ENCODE peak calls at places on chromosomes 2 and 18, in eight cellular contexts. S is transverse colon, O is breast epithelium, B is K562, L is HL-60, R is endothelial cell of umbilical vein, C is suprapubic skin, N is HCT116. V is an unnamed sample.

GRCh38 chr2:71990122-71990521 is 157.5 kb downstream of the CYP26B1 start:
- DNase-seq in B (no peak), S (no peak), L (no peak), O (no peak), R (no peak), C (no peak), N (no peak), V (no peak)

GRCh38 chr2:207845202-207845864 is 75.6 kb upstream of the FZD5 start:
- DNase-seq in O (no peak), B (no peak), C (no peak), S (no peak), L (no peak), R (no peak), N (no peak), V (no peak)

GRCh38 chr2:148132400-148132799 is 111.5 kb downstream of the MBD5 start:
- DNase-seq in R (no peak), B (no peak), O (no peak), C (no peak), S (no peak), N (no peak), L (no peak), V (no peak)

GRCh38 chr2:1824202-1824905 is 80.0 kb upstream of the PXDN start:
- DNase-seq in S (peak), R (no peak), C (no peak), B (no peak), O (no peak), L (no peak), N (no peak), V (no peak)

GRCh38 chr2:136863874-136864273 is 98.5 kb downstream of the THSD7B start:
- DNase-seq in N (no peak), L (no peak), B (no peak), C (no peak), S (no peak), O (no peak), R (peak), V (no peak)

GRCh38 chr2:10378189-10378588 is 69.9 kb downstream of the ODC1 start:
- DNase-seq in O (no peak), B (no peak), R (no peak), S (peak), L (peak), N (no peak), C (no peak), V (no peak)

GRCh38 chr2:86022661-86023365 is 82.9 kb downstream of the POLR1A start:
- DNase-seq in S (no peak), B (no peak), O (no peak), N (no peak), L (no peak), C (peak), R (no peak), V (no peak)

GRCh38 chr2:70935468-70936164 is at the start of gene ATP6V1B1:
- DNase-seq in S (no peak), L (no peak), B (no peak), N (no peak), R (no peak), O (peak), C (no peak), V (no peak)

GRCh38 chr2:207046642-207047213 is 107.4 kb downstream of the CPO start:
- DNase-seq in C (no peak), O (no peak), N (no peak), S (no peak), R (peak), L (peak), B (no peak), V (no peak)

GRCh38 chr2:170380267-170380666 is 202.3 kb downstream of the MYO3B start:
- DNase-seq in R (no peak), B (no peak), N (no peak), S (no peak), C (no peak), O (no peak), L (no peak), V (no peak)

GRCh38 chr2:238644095-238645081 is 203.5 kb upstream of the TWIST2 start:
- DNase-seq in R (peak), O (no peak), S (no peak), C (peak), N (peak), L (peak), B (no peak), V (no peak)

GRCh38 chr2:135744761-135745314 is 3.2 kb downstream of the UBXN4 start:
- DNase-seq in N (no peak), S (no peak), L (peak), R (peak), B (peak), O (no peak), C (no peak), V (no peak)

GRCh38 chr2:118459425-118459824 is 371.2 kb downstream of the INSIG2 start:
- DNase-seq in S (no peak), N (no peak), B (no peak), L (no peak), O (no peak), C (no peak), R (no peak), V (no peak)

GRCh38 chr2:134087371-134087921 is 166.4 kb upstream of the MGAT5 start:
- DNase-seq in N (no peak), L (no peak), R (no peak), S (no peak), O (no peak), C (no peak), B (no peak), V (no peak)

GRCh38 chr18:42310956-42311355 is 355.9 kb downstream of the PIK3C3 start:
- DNase-seq in B (no peak), N (no peak), R (no peak), L (no peak), S (no peak), O (no peak), C (peak), V (no peak)

GRCh38 chr2:68569604-68570003 is 73.8 kb upstream of the PROKR1 start:
- DNase-seq in O (no peak), R (no peak), N (no peak), B (no peak), S (no peak), C (no peak), L (no peak), V (no peak)

GRCh38 chr18:9905401-9905922 is 8.4 kb upstream of the VAPA start:
- DNase-seq in L (peak), S (no peak), B (no peak), C (no peak), R (no peak), O (no peak), N (no peak), V (no peak)

GRCh38 chr2:206693399-206694137 is 24.6 kb downstream of the DYTN start:
- DNase-seq in S (no peak), R (peak), O (no peak), C (no peak), B (peak), N (peak), L (peak), V (peak)

GRCh38 chr18:67766930-67767329 is 250.4 kb upstream of the DSEL start:
- DNase-seq in O (no peak), S (no peak), R (peak), N (no peak), B (no peak), C (no peak), L (no peak), V (no peak)

GRCh38 chr2:64562148-64562784 is 38.1 kb downstream of the AFTPH start:
- DNase-seq in O (no peak), C (no peak), R (peak), S (no peak), B (no peak), L (peak), N (peak), V (no peak)

GRCh38 chr18:79610461-79611039 is 69.1 kb upstream of the CTDP1 start:
- DNase-seq in B (peak), S (peak), C (peak), L (no peak), O (peak), N (no peak), R (no peak), V (no peak)

GRCh38 chr2:25176138-25176537 is 7.8 kb upstream of the POMC start:
- DNase-seq in N (no peak), R (no peak), C (no peak), O (no peak), B (no peak), S (no peak), L (peak), V (no peak)

GRCh38 chr2:218893349-218894167 is 12.9 kb downstream of the WNT10A start:
- DNase-seq in N (no peak), B (no peak), L (no peak), O (no peak), S (no peak), R (no peak), C (no peak), V (no peak)

GRCh38 chr18:72895548-72895947 is 27.8 kb upstream of the NETO1 start:
- DNase-seq in O (no peak), S (no peak), R (no peak), L (no peak), B (no peak), N (no peak), C (no peak), V (no peak)

GRCh38 chr2:8296340-8296739 is 385.5 kb upstream of the ID2 start:
- DNase-seq in R (no peak), B (no peak), N (no peak), S (no peak), O (no peak), C (no peak), L (no peak), V (no peak)

GRCh38 chr2:11681722-11682589 is 12.0 kb upstream of the NTSR2 start:
- DNase-seq in N (peak), C (peak), S (peak), O (no peak), L (peak), B (peak), R (no peak), V (peak)

GRCh38 chr18:76951600-76952247 is 129.4 kb downstream of the ZNF236 start:
- DNase-seq in C (no peak), O (no peak), L (no peak), N (no peak), S (no peak), R (no peak), B (no peak), V (no peak)

GRCh38 chr2:234879671-234880455 is 72.0 kb upstream of the SH3BP4 start:
- DNase-seq in O (no peak), R (peak), S (no peak), L (no peak), N (peak), B (peak), C (no peak), V (no peak)

GRCh38 chr2:151904807-151905206 is 76.6 kb upstream of the ARL5A start:
- DNase-seq in B (no peak), S (no peak), C (no peak), N (no peak), O (no peak), R (no peak), L (peak), V (no peak)

GRCh38 chr2:143476421-143477084 is 347.3 kb downstream of the ARHGAP15 start:
- DNase-seq in R (no peak), N (no peak), B (no peak), C (no peak), O (no peak), S (no peak), L (no peak), V (no peak)

GRCh38 chr2:69183659-69184058 is 170.7 kb downstream of the ANTXR1 start:
- DNase-seq in R (no peak), N (no peak), S (no peak), B (no peak), L (no peak), O (no peak), C (no peak), V (no peak)

GRCh38 chr18:8688857-8689256 is 16.5 kb upstream of the MTCL1 start:
- DNase-seq in C (no peak), S (no peak), O (no peak), N (no peak), L (no peak), B (no peak), R (no peak), V (no peak)

GRCh38 chr18:2547477-2548087 is 23.7 kb downstream of the METTL4 start:
- DNase-seq in N (peak), O (no peak), C (no peak), S (no peak), R (peak), L (peak), B (peak), V (no peak)

GRCh38 chr2:58535182-58535581 is 294.1 kb upstream of the FANCL start:
- DNase-seq in R (no peak), O (no peak), N (no peak), S (no peak), C (no peak), L (no peak), B (no peak), V (no peak)

GRCh38 chr2:160207804-160208661 is 8.0 kb upstream of the ITGB6 start:
- DNase-seq in B (no peak), C (peak), N (peak), S (peak), O (peak), L (no peak), R (peak), V (peak)

GRCh38 chr18:8996771-8997432 is 105.6 kb upstream of the NDUFV2 start:
- DNase-seq in C (no peak), L (peak), S (no peak), O (no peak), R (no peak), N (no peak), B (no peak), V (no peak)

GRCh38 chr2:27369471-27370025 is 590 bp downstream of the EIF2B4 start:
- DNase-seq in L (peak), N (no peak), R (no peak), B (no peak), S (no peak), C (no peak), O (no peak), V (no peak)

GRCh38 chr18:38422216-38422615 is 856.6 kb upstream of the CELF4 start:
- DNase-seq in S (no peak), B (no peak), O (no peak), R (no peak), N (no peak), L (no peak), C (no peak), V (no peak)

GRCh38 chr18:38427736-38428135 is 862.1 kb upstream of the CELF4 start:
- DNase-seq in N (no peak), C (no peak), L (no peak), O (no peak), R (no peak), B (no peak), S (no peak), V (no peak)

GRCh38 chr18:38427234-38427633 is 861.6 kb upstream of the CELF4 start:
- DNase-seq in L (peak), O (no peak), C (no peak), B (no peak), N (no peak), R (no peak), S (no peak), V (no peak)
- TF ChIP-seq CTCF in L (no peak), O (no peak), C (no peak), B (no peak), N (no peak), R (no peak), S (no peak), V (no peak)

DNA sequence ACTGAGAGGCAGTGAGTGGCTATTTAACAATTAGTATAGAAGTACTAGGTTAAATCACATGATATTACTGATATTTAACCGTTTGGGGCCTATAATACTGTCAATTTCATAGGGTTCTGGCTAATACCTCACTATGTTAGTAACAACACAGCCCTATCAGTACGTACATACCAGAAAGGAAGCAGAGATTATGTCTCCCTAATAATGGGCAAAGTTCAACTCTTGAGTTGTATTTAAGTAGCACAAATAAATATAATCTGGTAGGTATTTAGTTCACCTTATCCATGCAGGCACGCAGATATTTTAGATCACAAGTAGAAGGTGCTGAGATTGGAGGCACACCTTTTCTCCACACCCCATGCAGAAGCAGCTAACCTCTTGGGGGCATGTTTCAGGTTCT is 118.9 kb downstream of the IRS1 start:
- DNase-seq in S (no peak), R (no peak), B (no peak), N (no peak), C (no peak), L (no peak), O (no peak), V (no peak)
- TF ChIP-seq POLR2AphosphoS5 in S (no peak), R (no peak), B (no peak), N (no peak), C (no peak), L (no peak), O (no peak), V (no peak)

GRCh38 chr18:44986933-44987332 is 306.2 kb downstream of the SETBP1 start:
- DNase-seq in O (no peak), C (no peak), S (no peak), R (no peak), N (no peak), L (no peak), B (no peak), V (no peak)
- TF ChIP-seq CTCF in O (no peak), C (no peak), S (no peak), R (no peak), N (no peak), L (no peak), B (no peak), V (no peak)

GRCh38 chr2:145849466-145849865 is 1329.5 kb upstream of the ZEB2 start:
- DNase-seq in B (no peak), R (no peak), L (no peak), C (no peak), N (no peak), O (no peak), S (no peak), V (no peak)

GRCh38 chr2:145845923-145846322 is 1326.0 kb upstream of the ZEB2 start:
- DNase-seq in L (no peak), O (no peak), R (no peak), B (no peak), C (no peak), N (no peak), S (no peak), V (no peak)

GRCh38 chr2:145846986-145847385 is 1327.1 kb upstream of the ZEB2 start:
- DNase-seq in L (no peak), C (no peak), N (no peak), R (no peak), O (no peak), S (no peak), B (no peak), V (no peak)

GRCh38 chr2:145842002-145842401 is 1322.1 kb upstream of the ZEB2 start:
- DNase-seq in B (no peak), L (no peak), R (no peak), S (no peak), N (no peak), C (no peak), O (no peak), V (no peak)

DNA sequence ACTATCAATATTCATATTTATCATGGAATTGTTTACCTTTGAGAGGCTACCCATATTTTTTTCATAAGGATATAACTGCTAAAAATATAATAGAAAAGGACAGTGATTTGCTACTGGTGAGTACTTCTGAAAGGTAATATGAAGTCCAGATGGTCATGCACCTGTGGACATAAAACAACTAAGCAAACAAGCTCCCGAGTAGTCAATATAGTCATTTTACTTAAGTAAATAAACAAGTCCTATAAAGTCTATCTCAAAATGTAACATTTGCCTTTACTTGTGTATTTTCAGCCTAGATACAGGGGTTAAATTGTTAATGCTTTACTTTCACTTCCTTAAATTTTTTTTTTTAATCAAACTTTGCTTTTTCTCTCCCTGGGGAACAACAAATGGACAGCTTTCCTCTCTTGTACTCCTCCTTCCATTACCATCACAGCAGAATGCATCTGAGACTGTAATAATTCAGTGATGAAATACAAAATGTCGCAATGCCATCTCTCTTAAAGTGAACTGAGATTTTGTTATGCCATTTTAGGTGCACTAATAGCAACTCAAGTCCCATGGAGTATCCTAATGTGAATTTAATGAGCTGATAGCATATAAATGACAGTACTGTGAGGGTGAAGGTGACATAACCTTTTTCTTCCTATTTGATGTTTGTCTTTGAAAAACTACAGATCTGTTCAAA is 1325.4 kb upstream of the ZEB2 start:
- DNase-seq in R (no peak), O (no peak), S (no peak), B (no peak), C (no peak), L (no peak), N (no peak), V (no peak)
- TF ChIP-seq POLR2AphosphoS5 in R (no peak), O (no peak), S (no peak), B (no peak), C (no peak), L (no peak), N (no peak), V (no peak)

GRCh38 chr2:139836769-139837168 is 1056.6 kb upstream of the NXPH2 start:
- DNase-seq in B (no peak), O (no peak), C (no peak), R (no peak), N (no peak), S (no peak), L (no peak), V (no peak)

GRCh38 chr2:139835101-139835500 is 1054.9 kb upstream of the NXPH2 start:
- DNase-seq in C (no peak), S (no peak), O (no peak), L (no peak), B (no peak), R (no peak), N (no peak), V (no peak)
- TF ChIP-seq CTCF in C (no peak), S (no peak), O (no peak), L (no peak), B (no peak), R (no peak), N (no peak), V (no peak)

DNA sequence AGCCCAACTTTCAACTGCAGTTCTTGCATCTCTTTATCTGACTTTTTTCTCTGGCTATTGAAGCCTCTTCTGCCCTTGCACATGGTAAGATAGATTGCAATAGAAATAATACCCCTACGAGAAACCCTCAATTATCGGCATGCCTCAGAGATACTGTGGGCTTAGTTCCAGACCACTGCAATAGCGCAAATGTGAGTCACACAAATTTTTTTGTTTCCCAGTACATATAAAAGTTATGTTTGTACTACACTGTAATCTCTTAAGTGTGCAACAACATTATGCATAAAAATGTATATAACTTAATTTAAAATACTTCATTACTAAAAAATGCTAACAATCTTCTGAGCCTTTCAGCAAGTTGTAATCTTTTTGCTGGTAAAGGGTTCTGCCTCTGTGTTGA is 124.7 kb downstream of the PDE1A start:
- DNase-seq in N (no peak), O (no peak), S (no peak), C (no peak), R (no peak), L (no peak), B (no peak), V (no peak)
- TF ChIP-seq POLR2AphosphoS5 in N (no peak), O (no peak), S (no peak), C (no peak), R (no peak), L (no peak), B (no peak), V (no peak)

GRCh38 chr2:76251342-76251741 is 540.6 kb upstream of the GCFC2 start:
- DNase-seq in O (no peak), L (no peak), N (no peak), R (no peak), B (no peak), C (no peak), S (no peak), V (no peak)
- TF ChIP-seq CTCF in O (no peak), L (no peak), N (no peak), R (no peak), B (no peak), C (no peak), S (no peak), V (no peak)

GRCh38 chr2:129329574-129329973 is 649.9 kb upstream of the RAB6C start:
- DNase-seq in C (no peak), O (no peak), N (no peak), L (no peak), R (no peak), S (no peak), B (no peak), V (no peak)
- TF ChIP-seq POLR2AphosphoS5 in C (no peak), O (no peak), N (no peak), L (no peak), R (no peak), S (peak), B (no peak), V (no peak)

V was measured in prostate gland.